ENCODE peak calls at places on chromosome 11, in five cellular contexts. G is upper lobe of right lung, E is WERI-Rb-1, V is WTC11, M is endothelial cell. X is an unnamed sample.

GRCh38 chr11:117851852-117852251 is 24.6 kb downstream of the FXYD6 start:
- DNase-seq in V (no peak), M (no peak), G (no peak), E (no peak), X (no peak)

GRCh38 chr11:127737499-127737898 is 736.9 kb upstream of the KIRREL3 start:
- DNase-seq in V (no peak), E (no peak), M (no peak), G (no peak), X (no peak)

GRCh38 chr11:95802806-95803205 is 12.5 kb downstream of the CEP57 start:
- DNase-seq in E (no peak), M (no peak), V (no peak), G (no peak), X (no peak)

GRCh38 chr11:2173761-2174160 is 2.1 kb upstream of the TH start:
- DNase-seq in E (no peak), M (no peak), G (no peak), V (no peak), X (no peak)

GRCh38 chr11:71396548-71397123 is 51.6 kb downstream of the DHCR7 start:
- DNase-seq in M (no peak), E (no peak), V (no peak), G (no peak), X (no peak)

GRCh38 chr11:2521681-2522630 is 77.1 kb downstream of the KCNQ1 start:
- DNase-seq in V (peak), G (peak), E (peak), M (peak), X (peak)

GRCh38 chr11:28699701-28700100 is 591.5 kb downstream of the METTL15 start:
- DNase-seq in G (no peak), E (no peak), M (no peak), V (no peak), X (no peak)

GRCh38 chr11:34904421-34904950 is 11.7 kb downstream of the APIP start:
- DNase-seq in G (no peak), M (no peak), E (no peak), V (no peak), X (no peak)

GRCh38 chr11:37026741-37027140 is 428.7 kb upstream of the RAG2 start:
- DNase-seq in V (no peak), M (no peak), E (no peak), G (no peak), X (no peak)

GRCh38 chr11:68213135-68213515 is at the start of gene KMT5B:
- DNase-seq in M (no peak), E (no peak), V (peak), G (peak), X (no peak)

GRCh38 chr11:117916956-117917355 is 12.2 kb downstream of the TMPRSS13 start:
- DNase-seq in V (no peak), E (no peak), G (no peak), M (no peak), X (no peak)

GRCh38 chr11:62892077-62892922 is 11.6 kb downstream of the SLC3A2 start:
- DNase-seq in G (no peak), V (no peak), M (no peak), E (no peak), X (no peak)

GRCh38 chr11:128819198-128819597 is 47.9 kb downstream of the KCNJ1 start:
- DNase-seq in E (no peak), M (no peak), V (no peak), G (no peak), X (no peak)

GRCh38 chr11:12864316-12865156 is 144.6 kb upstream of the RASSF10 start:
- DNase-seq in M (peak), E (no peak), G (no peak), V (peak), X (no peak)

GRCh38 chr11:116179346-116179850 is 593.4 kb downstream of the BUD13 start:
- DNase-seq in G (no peak), V (no peak), E (peak), M (no peak), X (no peak)

GRCh38 chr11:32792111-32792947 is 2.1 kb downstream of the CCDC73 start:
- DNase-seq in E (no peak), V (no peak), M (no peak), G (no peak), X (no peak)

GRCh38 chr11:114208371-114208770 is 87.8 kb upstream of the NNMT start:
- DNase-seq in M (no peak), V (no peak), G (no peak), E (no peak), X (no peak)

GRCh38 chr11:108223449-108224149 is 732 bp downstream of the ATM start:
- DNase-seq in G (no peak), V (no peak), E (no peak), M (no peak), X (no peak)

GRCh38 chr11:44212128-44212527 is 97.8 kb downstream of the ALX4 start:
- DNase-seq in E (no peak), G (no peak), M (no peak), V (no peak), X (no peak)

GRCh38 chr11:27694992-27695391 is 5.3 kb downstream of the BDNF start:
- DNase-seq in M (no peak), V (no peak), E (no peak), G (no peak), X (no peak)

GRCh38 chr11:61369372-61370348 is 7.5 kb downstream of the TMEM138 start:
- DNase-seq in M (no peak), V (no peak), G (no peak), E (no peak), X (no peak)

GRCh38 chr11:45907911-45908370 is 870 bp upstream of the FREY1 start:
- DNase-seq in V (no peak), M (no peak), G (no peak), E (no peak), X (no peak)

GRCh38 chr11:12225046-12225739 is 114.8 kb downstream of the MICAL2 start:
- DNase-seq in M (no peak), E (no peak), G (no peak), V (no peak), X (no peak)

GRCh38 chr11:118060879-118061278 is 16.0 kb upstream of the TMPRSS4 start:
- DNase-seq in E (no peak), V (no peak), M (no peak), G (peak), X (no peak)

GRCh38 chr11:128905345-128906184 is 14.4 kb downstream of the KCNJ5 start:
- DNase-seq in G (peak), M (peak), E (no peak), V (peak), X (no peak)

GRCh38 chr11:68328374-68329091 is 16.1 kb downstream of the LRP5 start:
- DNase-seq in G (no peak), E (no peak), M (peak), V (peak), X (no peak)

GRCh38 chr11:25667871-25668270 is 664.1 kb upstream of the ANO3 start:
- DNase-seq in G (no peak), V (no peak), M (no peak), E (no peak), X (no peak)

GRCh38 chr11:116529681-116530080 is 243.1 kb downstream of the BUD13 start:
- DNase-seq in V (no peak), G (peak), E (no peak), M (no peak), X (no peak)

DNA sequence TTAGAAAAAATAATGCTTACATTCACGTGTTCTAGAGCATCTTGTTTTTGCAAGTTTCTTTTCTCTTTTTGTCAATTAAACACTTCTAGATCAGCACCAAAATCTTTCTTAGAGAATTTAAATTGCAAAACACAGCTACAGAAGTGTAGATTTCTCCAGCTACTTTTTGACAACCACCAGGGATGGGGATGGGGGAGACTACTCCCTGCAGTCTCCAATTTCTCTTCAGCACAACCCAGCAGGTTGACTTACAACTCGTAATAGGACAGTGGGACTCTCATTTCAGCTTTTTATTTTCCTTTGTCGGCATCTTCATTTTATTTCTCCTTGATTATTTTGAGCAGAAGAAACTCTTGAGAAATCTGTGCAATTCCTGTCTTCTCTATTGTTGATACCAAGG is 441.2 kb downstream of the LRRC4C start:
- DNase-seq in G (no peak), M (no peak), E (no peak), V (no peak), X (no peak)
- TF ChIP-seq CTCF in G (no peak), M (no peak), E (no peak), V (no peak), X (no peak)

DNA sequence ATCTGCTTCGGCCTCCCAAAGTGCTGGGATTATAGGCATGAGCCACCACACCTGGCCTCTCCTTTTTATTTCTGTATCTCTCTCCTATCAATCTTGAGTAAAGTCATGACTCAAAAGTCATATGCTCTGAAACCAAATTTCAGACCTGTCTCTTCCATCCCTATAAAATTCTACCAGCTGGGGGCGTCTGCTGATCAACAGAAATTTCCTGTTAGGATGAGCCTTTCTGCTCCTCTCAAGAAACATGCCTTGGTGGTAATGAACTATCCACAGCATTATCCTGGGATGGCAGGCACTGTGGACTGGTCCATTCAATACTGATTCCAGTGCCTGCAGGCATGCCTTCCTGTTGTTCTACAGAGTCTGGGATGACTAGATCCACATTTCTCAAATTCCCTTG is 472.6 kb downstream of the NELL1 start:
- DNase-seq in V (peak), M (peak), G (no peak), E (peak), X (no peak)
- TF ChIP-seq CTCF in V (no peak), M (peak), G (no peak), E (peak), X (no peak)

DNA sequence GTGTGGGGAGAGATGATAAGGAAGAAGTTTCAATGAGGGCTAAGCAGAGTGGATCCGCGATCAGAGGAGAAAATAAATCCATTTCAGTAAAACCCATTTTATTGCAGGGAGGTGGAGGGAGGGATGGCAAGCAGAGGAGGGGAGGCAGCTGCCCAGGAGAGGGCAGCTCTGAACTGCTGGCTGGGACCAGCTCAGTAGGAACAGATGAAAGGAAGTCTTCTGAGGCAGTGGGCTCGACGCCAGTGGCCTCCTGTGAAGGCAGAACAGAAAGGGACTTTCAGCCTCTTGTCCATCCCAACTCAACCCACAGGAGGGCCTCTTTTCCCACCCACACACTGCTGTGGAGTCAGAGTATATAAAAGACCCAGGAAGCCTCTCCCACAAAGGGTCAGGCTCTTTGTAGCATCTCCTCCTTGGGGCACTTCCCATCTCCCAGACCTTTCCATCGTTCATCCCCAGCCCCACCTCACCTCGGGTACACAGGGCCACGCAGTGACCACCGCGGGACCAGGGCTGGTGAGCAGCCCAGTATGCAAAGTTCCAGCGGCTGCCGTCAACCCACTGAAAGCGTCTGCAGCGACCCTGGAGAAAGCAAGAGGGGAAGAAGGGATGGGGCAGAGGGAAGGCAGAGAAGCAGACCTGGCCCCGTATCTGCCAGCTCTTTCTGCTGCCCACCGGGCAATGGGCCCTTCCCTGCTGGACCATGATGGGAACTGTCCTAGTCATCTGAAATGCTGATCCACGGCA is 3.0 kb downstream of the PRG2 start:
- DNase-seq in G (no peak), V (no peak), M (no peak), E (peak), X (no peak)
- TF ChIP-seq CTCF in G (no peak), V (no peak), M (no peak), E (peak), X (no peak)

DNA sequence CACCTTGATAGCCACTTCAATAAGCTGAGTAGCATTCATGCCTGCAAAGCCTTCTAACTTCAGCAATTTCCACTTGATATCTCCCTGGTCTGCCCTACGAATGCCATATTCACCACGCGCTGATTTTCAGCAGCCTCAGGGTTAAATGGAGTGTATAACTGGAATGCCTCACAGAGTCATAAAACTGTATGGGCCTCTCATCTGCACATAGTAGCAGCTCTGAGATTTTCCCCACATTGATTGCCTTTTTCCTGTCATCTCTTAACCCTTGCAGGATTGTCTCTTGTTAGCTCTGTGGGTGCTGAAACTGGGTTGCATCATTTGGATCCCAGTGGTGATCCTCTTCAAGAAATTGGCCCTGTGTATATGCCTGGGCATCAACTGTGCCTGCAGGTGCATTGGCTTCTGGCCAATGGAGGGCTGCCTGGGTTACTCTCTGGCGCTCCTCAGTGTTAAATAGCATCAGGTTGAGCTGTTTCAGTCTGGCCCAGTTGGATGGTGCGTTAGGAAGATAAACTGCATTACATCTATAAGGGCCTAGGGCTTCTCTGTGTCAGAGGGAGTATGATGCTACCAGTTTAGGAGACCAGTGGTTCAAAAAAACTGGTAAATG is 17.4 kb upstream of the GLYATL1 start:
- DNase-seq in E (no peak), V (no peak), G (no peak), M (no peak), X (no peak)
- TF ChIP-seq CTCF in E (no peak), V (no peak), G (no peak), M (no peak), X (no peak)

GRCh38 chr11:121741954-121742361 is 289.2 kb upstream of the SORL1-AS1 start:
- DNase-seq in E (no peak), V (no peak), G (no peak), M (no peak), X (no peak)
- TF ChIP-seq CTCF in E (no peak), V (no peak), G (no peak), M (no peak), X (no peak)

GRCh38 chr11:81707881-81708280 is 1025.8 kb downstream of the FAM181B start:
- DNase-seq in E (no peak), M (no peak), G (no peak), V (peak), X (no peak)
- TF ChIP-seq CTCF in E (peak), M (peak), G (no peak), V (peak), X (no peak)

GRCh38 chr11:18091731-18092130 is 14.2 kb downstream of the SAAL1 start:
- DNase-seq in G (no peak), V (no peak), M (no peak), E (no peak), X (no peak)

GRCh38 chr11:18088974-18089373 is 16.9 kb downstream of the SAAL1 start:
- DNase-seq in G (no peak), V (no peak), M (no peak), E (no peak), X (no peak)

GRCh38 chr11:18093946-18094345 is 11.9 kb downstream of the SAAL1 start:
- DNase-seq in V (no peak), E (no peak), M (no peak), G (no peak), X (no peak)

GRCh38 chr11:18088371-18088770 is 17.5 kb downstream of the SAAL1 start:
- DNase-seq in G (no peak), V (no peak), E (no peak), M (no peak), X (no peak)
- TF ChIP-seq CTCF in G (no peak), V (no peak), E (no peak), M (no peak), X (no peak)

DNA sequence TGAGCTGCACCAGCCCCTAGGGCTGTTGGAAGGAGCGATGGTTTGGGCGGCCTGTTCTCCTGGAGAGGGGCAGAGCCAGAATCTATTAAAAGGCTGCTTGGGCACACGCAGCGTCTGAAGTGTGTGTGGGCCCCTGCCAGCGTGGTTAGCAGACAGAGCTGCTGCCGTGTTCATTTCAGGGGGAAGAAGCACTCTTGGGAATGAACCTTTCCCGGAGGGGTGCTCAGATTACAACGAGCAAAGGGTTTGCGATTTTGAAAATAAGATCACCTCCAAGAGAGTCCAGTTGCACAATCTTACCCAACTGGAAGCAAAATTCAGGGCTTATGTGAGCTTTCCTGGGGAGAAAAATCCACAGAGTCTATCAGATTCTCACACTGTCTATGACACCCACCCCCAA is 12.9 kb downstream of the ANO1 start:
- DNase-seq in E (no peak), V (no peak), M (no peak), G (no peak), X (no peak)
- TF ChIP-seq CTCF in E (no peak), V (no peak), M (no peak), G (no peak), X (no peak)

DNA sequence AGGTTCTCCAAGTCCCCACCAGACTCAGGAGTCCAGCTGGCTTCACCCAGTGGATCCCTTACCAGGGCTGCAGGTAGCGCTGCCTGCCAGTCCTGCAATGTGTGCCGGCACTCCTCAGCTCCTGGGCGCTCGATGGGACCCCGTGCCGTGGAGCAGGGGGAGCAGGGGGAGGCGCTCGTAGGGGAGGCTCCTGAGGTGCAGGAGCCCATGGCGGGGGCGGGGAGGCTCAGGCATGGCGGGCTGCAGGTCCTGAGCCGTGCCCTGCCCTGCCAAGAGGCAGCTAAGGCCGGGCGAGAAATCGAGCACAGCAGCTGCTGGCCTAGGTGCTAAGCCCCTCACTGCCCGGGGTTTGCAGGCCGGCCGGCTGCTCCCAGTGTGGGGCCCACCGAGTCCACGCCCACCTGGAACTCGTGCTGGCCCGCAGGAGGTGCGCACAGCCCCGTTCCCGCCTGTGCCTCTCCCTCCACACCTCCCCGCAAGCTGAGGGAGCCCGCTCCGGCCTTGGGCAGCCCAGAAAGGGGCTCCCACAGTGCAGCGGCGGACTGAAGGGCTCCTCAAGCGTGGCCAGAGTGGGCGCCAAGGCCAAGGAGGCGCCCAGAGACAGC is 792.9 kb upstream of the CCDC179 start:
- DNase-seq in V (no peak), G (no peak), M (no peak), E (no peak), X (no peak)
- TF ChIP-seq CTCF in V (no peak), G (no peak), M (no peak), E (no peak), X (no peak)

GRCh38 chr11:132099692-132100091 is 729.3 kb downstream of the NTM start:
- DNase-seq in V (peak), M (peak), E (peak), G (no peak), X (no peak)
- TF ChIP-seq CTCF in V (peak), M (peak), E (peak), G (peak), X (no peak)